ENCODE peak calls at places on chromosomes 3 and 15, in six cellular contexts. One of them, this sample, is unnamed.

GRCh38 chr3:133494469-133494868 is 79.0 kb upstream of the CDV3 start:
- DNase-seq in posterior cingulate gyrus: no peak
- DNase-seq in SJSA1: no peak
- DNase-seq in hepatic stellate cell: peak
- DNase-seq in neural progenitor cell: peak
- DNase-seq in GM13976: no peak
- DNase-seq in this sample: no peak

GRCh38 chr15:101501703-101502373 is 12.3 kb upstream of the PCSK6 start:
- DNase-seq in SJSA1: peak
- DNase-seq in GM13976: peak
- DNase-seq in posterior cingulate gyrus: no peak
- DNase-seq in neural progenitor cell: peak
- DNase-seq in hepatic stellate cell: no peak
- DNase-seq in this sample: no peak

GRCh38 chr3:132311860-132312259 is 5.3 kb upstream of the ACP3 start:
- DNase-seq in GM13976: no peak
- DNase-seq in posterior cingulate gyrus: no peak
- DNase-seq in hepatic stellate cell: no peak
- DNase-seq in neural progenitor cell: no peak
- DNase-seq in SJSA1: no peak
- DNase-seq in this sample: no peak

GRCh38 chr3:50345586-50345985 is at the start of gene ZMYND10:
- DNase-seq in GM13976: peak
- DNase-seq in hepatic stellate cell: peak
- DNase-seq in SJSA1: peak
- DNase-seq in neural progenitor cell: peak
- DNase-seq in posterior cingulate gyrus: peak
- DNase-seq in this sample: peak

GRCh38 chr3:13072239-13073041 is 789 bp downstream of the IQSEC1 start:
- DNase-seq in GM13976: peak
- DNase-seq in hepatic stellate cell: no peak
- DNase-seq in SJSA1: no peak
- DNase-seq in neural progenitor cell: peak
- DNase-seq in posterior cingulate gyrus: peak
- DNase-seq in this sample: no peak

GRCh38 chr3:126988451-126989021 is 5.6 kb downstream of the PLXNA1 start:
- DNase-seq in posterior cingulate gyrus: no peak
- DNase-seq in neural progenitor cell: no peak
- DNase-seq in SJSA1: no peak
- DNase-seq in GM13976: no peak
- DNase-seq in hepatic stellate cell: no peak
- DNase-seq in this sample: no peak

GRCh38 chr3:59607628-59608027 is 557.8 kb upstream of the CFAP20DC start:
- DNase-seq in posterior cingulate gyrus: no peak
- DNase-seq in SJSA1: no peak
- DNase-seq in neural progenitor cell: no peak
- DNase-seq in GM13976: no peak
- DNase-seq in hepatic stellate cell: no peak
- DNase-seq in this sample: no peak

GRCh38 chr3:24185738-24186384 is 240.8 kb downstream of the NR1D2 start:
- DNase-seq in posterior cingulate gyrus: no peak
- DNase-seq in SJSA1: peak
- DNase-seq in GM13976: peak
- DNase-seq in neural progenitor cell: peak
- DNase-seq in hepatic stellate cell: peak
- DNase-seq in this sample: peak

GRCh38 chr15:89472785-89473256 is 23.6 kb downstream of the RHCG start:
- DNase-seq in hepatic stellate cell: peak
- DNase-seq in posterior cingulate gyrus: peak
- DNase-seq in SJSA1: peak
- DNase-seq in neural progenitor cell: peak
- DNase-seq in GM13976: peak
- DNase-seq in this sample: peak

GRCh38 chr3:190734490-190734889 is 128.0 kb downstream of the GMNC start:
- DNase-seq in neural progenitor cell: no peak
- DNase-seq in posterior cingulate gyrus: no peak
- DNase-seq in hepatic stellate cell: no peak
- DNase-seq in GM13976: no peak
- DNase-seq in SJSA1: no peak
- DNase-seq in this sample: no peak

GRCh38 chr3:150264560-150264959 is 143.5 kb upstream of the TSC22D2 start:
- DNase-seq in SJSA1: no peak
- DNase-seq in posterior cingulate gyrus: no peak
- DNase-seq in neural progenitor cell: no peak
- DNase-seq in GM13976: no peak
- DNase-seq in hepatic stellate cell: no peak
- DNase-seq in this sample: no peak

This sample was measured in right lobe of liver.